ENCODE peak calls at places on chromosomes 16 and 17, in five cellular contexts. O is esophagus squamous epithelium, X is heart left ventricle, N is transverse colon, M is MM.1S. G is an unnamed sample. For H3K27me3, the result is how much of the 10 kb centered on the place peaks cover.

GRCh38 chr17:20995873-20996723 is 46.7 kb downstream of the USP22 start:
- DNase-seq in X (no peak), M (no peak), O (no peak), N (peak), G (no peak)

GRCh38 chr17:57369509-57369945 is 113.2 kb downstream of the MSI2 start:
- DNase-seq in O (no peak), N (no peak), X (no peak), M (no peak), G (no peak)

GRCh38 chr17:13269196-13269595 is 251.4 kb upstream of the ELAC2 start:
- DNase-seq in X (no peak), O (no peak), N (no peak), M (no peak), G (no peak)

GRCh38 chr16:56675685-56676210 is 6.1 kb downstream of the MT1H start:
- DNase-seq in M (no peak), O (no peak), X (no peak), N (peak), G (no peak)

GRCh38 chr17:17303847-17304490 is 796 bp downstream of the NT5M start:
- DNase-seq in X (no peak), O (no peak), M (no peak), N (no peak), G (no peak)

GRCh38 chr16:49022351-49022963 is 259.2 kb downstream of the CBLN1 start:
- DNase-seq in X (no peak), O (no peak), M (no peak), N (no peak), G (no peak)

GRCh38 chr17:32519769-32520701 is 33.2 kb downstream of the CDK5R1 start:
- DNase-seq in M (no peak), X (peak), N (peak), O (no peak), G (no peak)

GRCh38 chr17:14320734-14321475 is 20.0 kb downstream of the HS3ST3B1 start:
- DNase-seq in N (no peak), M (no peak), O (no peak), X (no peak), G (no peak)

GRCh38 chr16:54286330-54287017 is at the start of gene IRX3:
- DNase-seq in N (peak), O (no peak), M (no peak), X (peak), G (peak)

GRCh38 chr16:85718682-85719081 is 29.9 kb upstream of the GINS2 start:
- DNase-seq in N (peak), X (no peak), O (no peak), M (peak), G (peak)

GRCh38 chr16:30715777-30716445 is 16.9 kb downstream of the SRCAP start:
- DNase-seq in M (no peak), O (no peak), N (no peak), X (no peak), G (no peak)

GRCh38 chr17:75765981-75766380 is 989 bp upstream of the GALK1 start:
- DNase-seq in M (no peak), N (no peak), X (no peak), O (no peak), G (no peak)

GRCh38 chr16:24980077-24980793 is 34.9 kb downstream of the ARHGAP17 start:
- DNase-seq in M (no peak), O (no peak), X (no peak), N (no peak), G (peak)

GRCh38 chr16:2428051-2428786 is 1.0 kb upstream of the CCNF start:
- DNase-seq in X (peak), M (peak), O (no peak), N (peak), G (peak)

GRCh38 chr16:54928421-54929089 is 2.1 kb upstream of the IRX5 start:
- DNase-seq in O (no peak), N (no peak), X (peak), M (peak), G (peak)

GRCh38 chr16:81523387-81524115 is 78.9 kb downstream of the CMIP start:
- DNase-seq in O (no peak), M (no peak), X (no peak), N (no peak), G (peak)

GRCh38 chr17:74212913-74213791 is at the start of gene TTYH2:
- DNase-seq in N (peak), M (peak), X (peak), O (peak), G (peak)

GRCh38 chr16:75228143-75228976 is 9.6 kb downstream of the CTRB1 start:
- DNase-seq in O (no peak), X (no peak), N (no peak), M (no peak), G (peak)

GRCh38 chr17:30378191-30378796 is 433 bp upstream of the CPD start:
- DNase-seq in X (no peak), N (peak), M (peak), O (no peak), G (peak)

GRCh38 chr17:46039592-46040186 is 40.6 kb downstream of the STH start:
- DNase-seq in O (no peak), N (no peak), X (peak), M (no peak), G (peak)

GRCh38 chr17:413706-414440 is 61.3 kb upstream of the RPH3AL start:
- DNase-seq in M (no peak), X (no peak), O (no peak), N (no peak), G (no peak)

GRCh38 chr17:8300629-8301242 is 5.5 kb upstream of the SLC25A35 start:
- DNase-seq in M (peak), O (no peak), X (peak), N (peak), G (peak)

GRCh38 chr17:66351053-66351452 is 48.6 kb downstream of the PRKCA start:
- DNase-seq in M (no peak), N (peak), O (no peak), X (peak), G (peak)

GRCh38 chr17:81212365-81212764 is 10.4 kb downstream of the CEP131 start:
- DNase-seq in O (no peak), N (no peak), M (no peak), X (no peak), G (no peak)

GRCh38 chr17:40373324-40373723 is 8.8 kb upstream of the GJD3 start:
- DNase-seq in X (no peak), N (no peak), M (no peak), O (no peak), G (no peak)

GRCh38 chr17:68421486-68421885 is 35.8 kb downstream of the WIPI1 start:
- DNase-seq in N (no peak), O (no peak), X (no peak), M (no peak), G (no peak)

GRCh38 chr16:1979271-1980025 is 1.8 kb downstream of the NOXO1 start:
- DNase-seq in N (peak), X (no peak), M (no peak), O (no peak), G (peak)

GRCh38 chr16:53611151-53611802 is 92.4 kb downstream of the RPGRIP1L start:
- DNase-seq in X (no peak), O (no peak), M (no peak), N (no peak), G (no peak)

GRCh38 chr17:79955961-79956735 is 79.5 kb downstream of the TBC1D16 start:
- DNase-seq in M (no peak), O (no peak), N (no peak), X (no peak), G (no peak)

GRCh38 chr16:3785413-3785812 is 68.1 kb upstream of the TRAP1 start:
- DNase-seq in M (no peak), N (no peak), X (no peak), O (no peak), G (no peak)

GRCh38 chr16:67562526-67562917 is at the start of gene CTCF:
- DNase-seq in M (peak), O (no peak), N (peak), X (peak), G (peak)

GRCh38 chr16:53829186-53829747 is 125.3 kb downstream of the FTO start:
- DNase-seq in M (no peak), O (no peak), X (no peak), N (no peak), G (no peak)

GRCh38 chr17:7440823-7441174 is 1.5 kb downstream of the FGF11 start:
- DNase-seq in M (no peak), O (no peak), X (peak), N (peak), G (peak)

GRCh38 chr17:57293077-57293476 is 36.8 kb downstream of the MSI2 start:
- DNase-seq in X (peak), N (no peak), M (no peak), O (no peak), G (peak)

GRCh38 chr17:57651451-57651850 is 93.6 kb downstream of the CCDC182 start:
- DNase-seq in X (no peak), O (no peak), M (no peak), N (no peak), G (no peak)

DNA sequence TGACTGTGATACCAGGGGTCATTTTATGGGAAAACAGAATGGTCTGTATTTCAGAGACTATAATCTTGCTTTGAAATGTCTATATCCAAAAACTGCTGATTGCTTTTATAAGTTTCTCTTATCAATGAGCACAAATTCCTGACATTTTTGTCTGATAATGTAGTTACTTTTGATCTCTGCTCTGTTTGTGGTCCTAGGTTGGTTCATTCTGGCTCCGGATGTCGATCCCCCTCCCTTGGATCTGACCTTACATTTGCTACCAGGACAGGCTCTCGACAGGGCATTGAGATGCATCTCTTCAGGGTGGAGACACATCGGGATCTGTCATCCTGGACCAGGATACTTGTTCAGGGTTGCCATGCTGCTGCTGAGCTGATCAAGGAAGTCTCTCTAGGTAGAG is 27.3 kb upstream of the VPS4A start:
- DNase-seq in N (no peak), M (no peak), X (no peak), O (no peak), G (no peak)
- TF ChIP-seq CTCF in N (no peak), M (no peak), X (no peak), O (no peak), G (no peak)

GRCh38 chr17:48551601-48552452 is 6.9 kb upstream of the HOXB2 start:
- DNase-seq in N (no peak), O (no peak), M (no peak), X (no peak), G (no peak)

GRCh38 chr17:48554412-48555090 is 9.6 kb upstream of the HOXB2 start:
- DNase-seq in O (no peak), X (no peak), M (no peak), N (no peak), G (no peak)

GRCh38 chr17:48552453-48553189 is 7.7 kb upstream of the HOXB2 start:
- DNase-seq in M (no peak), N (no peak), O (no peak), X (no peak), G (no peak)

GRCh38 chr17:48553837-48554236 is 8.9 kb upstream of the HOXB2 start:
- DNase-seq in M (no peak), N (no peak), O (no peak), X (no peak), G (no peak)

GRCh38 chr17:48553190-48553547 is 8.3 kb upstream of the HOXB2 start:
- DNase-seq in M (no peak), O (no peak), N (no peak), X (no peak), G (no peak)
- H3K27me3 ChIP-seq in M (under half), O (under half), N (under half), X (half or more), G (under half)

GRCh38 chr17:43409131-43409530 is 10.3 kb downstream of the ARL4D start:
- DNase-seq in O (no peak), X (no peak), M (no peak), N (no peak), G (no peak)
- H3K4me3 ChIP-seq in O (no peak), X (no peak), M (no peak), N (no peak), G (no peak)

DNA sequence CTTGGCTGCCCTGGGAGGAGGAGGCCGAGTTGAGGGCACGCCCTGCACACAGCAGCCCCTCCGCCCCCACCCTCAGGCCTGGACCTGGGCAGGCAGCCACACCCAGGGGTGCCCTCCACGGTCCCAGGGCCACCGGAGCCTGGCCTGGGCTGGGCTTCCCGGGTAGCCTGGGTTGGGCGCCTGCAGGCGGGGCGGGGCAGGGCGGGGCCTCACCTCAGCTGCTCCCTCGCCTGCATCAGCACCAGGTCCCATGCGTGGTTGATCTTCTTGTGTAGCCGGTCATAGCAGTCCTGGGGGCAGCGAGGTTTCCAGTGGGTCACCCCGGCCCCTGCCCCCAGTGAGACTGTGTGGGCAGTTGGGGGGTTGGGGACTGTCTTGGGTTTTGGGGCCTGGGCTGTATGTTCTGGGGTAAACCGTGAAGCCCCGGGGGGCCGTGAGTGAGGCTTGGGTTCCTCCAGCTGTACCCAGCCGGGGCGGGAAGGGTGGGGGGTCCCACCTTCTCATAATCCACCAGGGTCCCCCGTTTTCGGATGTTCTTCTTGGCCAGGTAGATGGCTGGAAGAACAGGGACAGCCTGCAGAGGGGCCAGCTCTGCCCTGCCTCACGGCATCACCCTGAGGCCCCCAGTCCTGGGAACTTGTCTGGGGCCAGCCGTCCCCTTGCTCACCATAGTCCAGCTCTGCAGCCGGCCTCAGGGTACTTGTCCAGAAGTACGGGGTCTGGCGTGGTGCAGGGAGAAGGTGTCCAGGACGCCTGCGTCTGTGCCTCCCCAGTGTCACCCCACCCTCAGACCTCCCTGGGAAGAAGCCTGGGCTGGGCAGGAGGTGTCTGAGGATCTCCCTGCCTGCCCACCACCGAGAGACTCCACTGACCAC is 2.0 kb downstream of the RGS11 start:
- DNase-seq in O (no peak), N (peak), X (no peak), M (peak), G (peak)
- TF ChIP-seq CTCF in O (no peak), N (no peak), X (no peak), M (no peak), G (no peak)

GRCh38 chr17:22300177-22300576 is 607.9 kb downstream of the KCNJ18 start:
- DNase-seq in X (no peak), O (no peak), M (no peak), N (no peak), G (no peak)
- H3K27me3 ChIP-seq in X (under half), O (under half), M (under half), N (under half), G (under half)

GRCh38 chr17:82845163-82845807 is 5.5 kb upstream of the ZNF750 start:
- DNase-seq in N (no peak), X (peak), M (no peak), O (no peak), G (no peak)

GRCh38 chr17:82849076-82849945 is 9.5 kb upstream of the ZNF750 start:
- DNase-seq in N (no peak), X (no peak), O (no peak), M (no peak), G (no peak)

GRCh38 chr17:82851381-82851780 is 11.6 kb upstream of the ZNF750 start:
- DNase-seq in M (no peak), O (no peak), N (no peak), X (no peak), G (no peak)

GRCh38 chr17:82846061-82846691 is 6.4 kb upstream of the ZNF750 start:
- DNase-seq in M (no peak), X (no peak), N (no peak), O (no peak), G (no peak)

GRCh38 chr17:82848022-82848592 is 8.3 kb upstream of the ZNF750 start:
- DNase-seq in O (no peak), N (peak), M (no peak), X (no peak), G (peak)
- H3K4me3 ChIP-seq in O (peak), N (no peak), M (no peak), X (peak), G (no peak)

DNA sequence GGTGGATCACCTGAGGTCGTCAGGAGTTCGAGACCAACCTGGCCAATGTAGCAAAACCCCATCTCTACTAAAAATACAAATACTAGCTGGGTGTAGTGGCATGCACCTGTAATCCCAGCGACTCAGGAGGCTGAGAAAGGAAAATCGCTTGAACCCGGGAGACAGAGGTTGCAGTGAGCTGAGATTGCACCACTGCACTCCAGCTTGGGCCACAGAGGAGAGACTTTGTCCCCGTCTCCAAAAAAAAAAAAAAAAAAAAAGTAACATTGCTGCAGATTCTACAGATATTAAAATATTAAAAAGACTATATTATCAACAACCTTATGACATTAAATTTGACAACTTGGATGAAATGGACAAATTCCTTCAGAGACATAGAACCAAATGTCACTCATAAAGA is 25.7 kb downstream of the MBTD1 start:
- DNase-seq in X (no peak), M (no peak), N (no peak), O (no peak), G (no peak)
- TF ChIP-seq CTCF in X (no peak), M (no peak), N (no peak), O (no peak), G (no peak)

DNA sequence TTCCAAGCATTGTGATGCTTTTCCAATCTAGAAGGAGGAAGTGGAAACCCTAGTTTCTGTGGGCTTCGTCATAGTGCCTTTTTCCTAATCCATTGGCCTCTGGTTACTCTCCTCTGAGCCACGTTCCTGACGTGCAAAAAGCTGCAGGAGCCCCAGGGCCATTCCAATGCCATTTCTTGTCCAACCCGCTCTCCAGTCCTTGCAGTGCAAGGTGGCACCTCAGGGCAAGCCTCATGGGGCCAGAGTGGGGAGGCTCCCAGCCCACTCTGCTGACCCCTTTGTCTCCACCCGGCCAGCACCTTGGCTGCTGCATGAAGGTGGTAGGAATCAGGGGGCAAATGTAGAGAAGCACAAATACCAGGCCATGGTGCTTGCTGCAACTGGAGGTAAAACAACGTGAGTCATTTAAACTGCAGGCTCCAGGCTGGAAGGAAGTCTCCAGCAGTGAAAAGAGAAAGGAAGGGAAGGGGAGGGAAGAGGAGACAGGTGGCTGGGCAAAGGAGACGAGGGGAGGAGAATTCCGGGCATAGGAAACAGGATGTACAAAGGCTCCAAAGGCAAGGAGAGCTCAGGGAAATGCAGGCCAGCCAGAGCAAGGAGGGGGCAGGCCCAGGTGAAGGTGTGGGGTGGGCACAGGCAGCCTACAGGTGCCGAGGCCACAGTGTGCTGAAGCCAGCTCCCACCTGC is 168.2 kb upstream of the TNRC6C start:
- DNase-seq in N (no peak), O (no peak), M (no peak), X (peak), G (no peak)
- H3K27me3 ChIP-seq in N (under half), O (under half), M (half or more), X (under half), G (under half)

DNA sequence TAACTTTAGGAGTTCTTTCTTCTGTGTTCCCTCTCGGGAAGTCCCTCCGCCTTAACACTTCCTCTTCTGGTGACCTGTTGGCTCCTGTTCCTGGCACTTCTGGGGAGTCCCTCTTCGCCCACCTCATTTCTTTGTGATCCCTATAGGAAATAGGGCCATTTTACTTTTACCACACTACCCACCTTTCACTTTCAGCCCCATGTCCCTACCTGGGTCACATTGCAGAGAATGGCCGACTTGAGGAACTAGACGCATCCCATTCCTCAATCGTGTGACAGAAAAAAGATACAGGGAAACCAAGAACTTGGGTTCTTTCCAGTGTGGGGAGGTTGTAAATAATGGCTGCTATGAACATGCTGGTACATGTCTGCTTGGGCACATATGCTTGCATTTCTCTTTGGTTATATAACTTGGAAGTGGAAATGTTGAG is 6.6 kb downstream of the IL21R start:
- DNase-seq in X (no peak), M (no peak), N (no peak), O (no peak), G (no peak)
- H3K4me3 ChIP-seq in X (no peak), M (no peak), N (no peak), O (no peak), G (no peak)

G was measured in body of pancreas.